ENCODE peak calls at places on chromosomes 6 and 20, in four cellular contexts. V, N, P and J are unnamed samples.

GRCh38 chr6:115854866-115855665 is 205.6 kb downstream of the FRK start:
- DNase-seq in V (no peak), N (no peak), P (no peak), J (no peak)

GRCh38 chr20:44137210-44137781 is 49.7 kb downstream of the JPH2 start:
- DNase-seq in V (no peak), N (no peak), P (no peak), J (no peak)

GRCh38 chr20:24755411-24755922 is 193.6 kb upstream of the CST7 start:
- DNase-seq in V (no peak), N (no peak), P (no peak), J (no peak)

GRCh38 chr6:147005499-147005898 is 198.7 kb upstream of the STXBP5 start:
- DNase-seq in V (no peak), N (no peak), P (no peak), J (no peak)

GRCh38 chr6:160054271-160054670 is 67.3 kb upstream of the SLC22A1 start:
- DNase-seq in V (no peak), N (no peak), P (no peak), J (no peak)

GRCh38 chr20:58268936-58269619 is 40.4 kb upstream of the RAB22A start:
- DNase-seq in V (no peak), N (no peak), P (no peak), J (no peak)

GRCh38 chr6:149079911-149080501 is 237.5 kb upstream of the TAB2 start:
- DNase-seq in V (no peak), N (no peak), P (no peak), J (no peak)

GRCh38 chr6:45791600-45792168 is 224.0 kb downstream of the CLIC5 start:
- DNase-seq in V (no peak), N (no peak), P (no peak), J (no peak)

GRCh38 chr20:59835448-59836395 is 97.7 kb downstream of the SYCP2 start:
- DNase-seq in V (no peak), N (no peak), P (no peak), J (no peak)

GRCh38 chr20:47694021-47694818 is 91.1 kb downstream of the SULF2 start:
- DNase-seq in V (no peak), N (no peak), P (no peak), J (no peak)

GRCh38 chr20:47688385-47689381 is 96.6 kb downstream of the SULF2 start:
- DNase-seq in V (no peak), N (no peak), P (no peak), J (no peak)

GRCh38 chr20:47689726-47690125 is 95.6 kb downstream of the SULF2 start:
- DNase-seq in V (no peak), N (no peak), P (no peak), J (no peak)

GRCh38 chr20:47687095-47687987 is 97.9 kb downstream of the SULF2 start:
- DNase-seq in V (no peak), N (no peak), P (no peak), J (no peak)

DNA sequence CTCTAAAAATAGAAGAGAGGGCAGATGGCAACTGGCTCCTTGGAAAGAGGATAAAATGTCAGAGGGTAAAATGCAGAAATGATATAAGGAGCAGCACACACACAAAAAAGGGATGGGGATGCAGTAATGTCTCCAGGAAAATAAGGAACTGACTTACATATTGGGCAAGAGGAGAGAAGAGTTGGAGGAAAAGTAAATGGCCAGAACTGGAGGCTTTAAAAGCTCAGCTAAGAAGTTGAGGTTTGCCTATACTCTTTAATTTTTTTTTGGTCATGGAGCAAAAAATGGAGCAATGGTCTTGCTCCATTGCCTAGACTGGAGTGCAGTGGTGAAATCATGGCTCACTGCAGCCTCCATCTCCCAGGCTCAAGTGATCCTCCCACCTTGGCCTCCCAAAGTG is 93.6 kb downstream of the SULF2 start:
- DNase-seq in V (no peak), N (no peak), P (no peak), J (no peak)
- TF ChIP-seq SPI1 in V (no peak), N (no peak), P (no peak), J (no peak)

GRCh38 chr6:4349323-4349722 is 213.9 kb upstream of the ECI2 start:
- DNase-seq in V (no peak), N (no peak), P (no peak), J (no peak)
- TF ChIP-seq SPI1 in V (no peak), N (no peak), P (no peak), J (no peak)

GRCh38 chr6:43669922-43670622 is 17.5 kb downstream of the MRPS18A start:
- DNase-seq in V (no peak), N (no peak), P (peak), J (no peak)
- TF ChIP-seq SPI1 in V (no peak), N (no peak), P (no peak), J (no peak)

GRCh38 chr6:170160628-170161611 is 130.0 kb downstream of the DLL1 start:
- DNase-seq in V (no peak), N (no peak), P (no peak), J (no peak)

GRCh38 chr6:170162011-170162770 is 128.7 kb downstream of the DLL1 start:
- DNase-seq in V (no peak), N (no peak), P (no peak), J (no peak)

GRCh38 chr6:170164271-170164900 is 126.5 kb downstream of the DLL1 start:
- DNase-seq in V (no peak), N (no peak), P (no peak), J (no peak)

GRCh38 chr6:170163405-170164170 is 127.3 kb downstream of the DLL1 start:
- DNase-seq in V (no peak), N (no peak), P (no peak), J (no peak)

GRCh38 chr6:170162771-170163404 is 128.0 kb downstream of the DLL1 start:
- DNase-seq in V (no peak), N (no peak), P (no peak), J (no peak)
- TF ChIP-seq SPI1 in V (no peak), N (no peak), P (no peak), J (no peak)

DNA sequence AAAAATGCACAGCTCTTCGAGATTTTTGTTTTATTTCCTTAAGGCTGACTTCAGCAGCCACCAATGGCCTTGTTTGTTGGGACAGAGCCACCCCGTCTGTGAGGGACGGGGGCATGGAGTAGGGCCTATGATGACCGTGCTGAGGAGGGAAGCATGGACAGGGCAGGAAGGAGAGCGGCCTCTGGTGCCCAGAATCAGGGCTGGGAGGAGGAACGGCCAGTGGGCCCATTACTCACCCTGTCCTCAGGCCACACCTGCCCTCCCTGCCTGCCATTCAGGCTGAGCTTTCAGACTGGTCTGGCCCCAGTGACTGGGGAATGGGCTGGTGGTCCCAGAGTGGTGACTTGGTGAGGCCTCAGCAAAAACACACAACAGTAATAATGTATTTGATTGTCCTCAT is 104.4 kb downstream of the SMOC2 start:
- DNase-seq in V (no peak), N (no peak), P (no peak), J (no peak)
- TF ChIP-seq SPI1 in V (no peak), N (no peak), P (no peak), J (no peak)

GRCh38 chr20:6395695-6396094 is 272.9 kb upstream of the FERMT1 start:
- DNase-seq in V (no peak), N (peak), P (no peak), J (no peak)
- TF ChIP-seq SPI1 in V (no peak), N (no peak), P (no peak), J (no peak)